ENCODE peak calls at places on chromosomes 3 and 15, in seven cellular contexts. H is RCC 7860, X is NCI-H345, R is glutamatergic neuron, P is A172, A is GM04504, C is right lobe of liver. Q is an unnamed sample.

GRCh38 chr3:7518471-7518870 is 657.6 kb downstream of the GRM7 start:
- DNase-seq in A (no peak), P (no peak), C (no peak), H (no peak), R (no peak), X (peak), Q (no peak)

GRCh38 chr3:154510780-154511179 is 80.8 kb upstream of the GPR149 start:
- DNase-seq in H (no peak), C (no peak), P (no peak), A (no peak), R (no peak), X (no peak), Q (no peak)

GRCh38 chr15:92636950-92637481 is 18.6 kb downstream of the FAM174B start:
- DNase-seq in P (no peak), H (no peak), C (peak), X (peak), A (no peak), R (peak), Q (no peak)

GRCh38 chr3:114809668-114810413 is 337.2 kb downstream of the ZBTB20 start:
- DNase-seq in C (peak), X (no peak), P (peak), A (peak), H (no peak), R (no peak), Q (no peak)

GRCh38 chr15:57090460-57090859 is 172.0 kb downstream of the TCF12 start:
- DNase-seq in H (no peak), X (no peak), R (no peak), P (no peak), C (no peak), A (no peak), Q (no peak)

GRCh38 chr3:127207727-127208482 is 15.0 kb downstream of the PRR23E start:
- DNase-seq in R (no peak), C (no peak), X (no peak), A (no peak), P (no peak), H (no peak), Q (no peak)

GRCh38 chr15:31267161-31268107 is 59.2 kb upstream of the KLF13 start:
- DNase-seq in C (peak), R (no peak), X (no peak), P (no peak), H (no peak), A (no peak), Q (no peak)

GRCh38 chr3:10341901-10342398 is 21.0 kb upstream of the SEC13 start:
- DNase-seq in P (no peak), A (no peak), C (no peak), H (no peak), R (no peak), X (no peak), Q (no peak)

GRCh38 chr3:132268956-132269355 is 48.3 kb upstream of the ACP3 start:
- DNase-seq in C (no peak), P (peak), A (no peak), X (no peak), H (no peak), R (no peak), Q (no peak)

GRCh38 chr15:39391230-39391629 is 189.6 kb upstream of the THBS1 start:
- DNase-seq in R (no peak), X (no peak), P (peak), A (no peak), C (no peak), H (no peak), Q (no peak)

GRCh38 chr3:165185707-165186327 is 10.4 kb downstream of the SLITRK3 start:
- DNase-seq in R (peak), P (peak), X (peak), C (peak), A (peak), H (peak), Q (no peak)

GRCh38 chr3:191331443-191331842 is 1.1 kb upstream of the UTS2B start:
- DNase-seq in R (no peak), P (peak), C (no peak), H (peak), X (no peak), A (no peak), Q (no peak)

GRCh38 chr15:101381671-101382212 is 86.7 kb upstream of the SNRPA1 start:
- DNase-seq in A (no peak), C (no peak), R (no peak), H (no peak), X (no peak), P (no peak), Q (no peak)

GRCh38 chr3:184233127-184233843 is 3.9 kb downstream of the VWA5B2 start:
- DNase-seq in C (no peak), H (no peak), X (no peak), R (no peak), A (no peak), P (no peak), Q (no peak)

GRCh38 chr3:101340591-101340990 is 20.2 kb upstream of the IMPG2 start:
- DNase-seq in H (no peak), R (no peak), A (peak), X (no peak), P (peak), C (no peak), Q (peak)

GRCh38 chr3:8157640-8158039 is 344.0 kb upstream of the LMCD1 start:
- DNase-seq in A (no peak), R (no peak), H (no peak), P (no peak), C (no peak), X (no peak), Q (no peak)

GRCh38 chr15:101028772-101029438 is 109.7 kb downstream of the LRRK1 start:
- DNase-seq in H (no peak), C (peak), X (no peak), A (no peak), P (no peak), R (peak), Q (no peak)

GRCh38 chr3:175526191-175526590 is 667.1 kb downstream of the NAALADL2 start:
- DNase-seq in A (no peak), C (no peak), H (no peak), X (no peak), P (no peak), R (no peak), Q (no peak)

GRCh38 chr3:183478501-183478900 is 50.1 kb upstream of the MCF2L2 start:
- DNase-seq in H (no peak), R (no peak), X (peak), P (no peak), C (no peak), A (no peak), Q (no peak)

GRCh38 chr15:58535894-58536293 is 104.1 kb downstream of the LIPC start:
- DNase-seq in R (no peak), H (no peak), X (peak), A (no peak), P (no peak), C (peak), Q (no peak)

GRCh38 chr15:37926136-37926535 is 8.3 kb upstream of the TMCO5A start:
- DNase-seq in A (no peak), R (no peak), H (no peak), P (no peak), C (no peak), X (no peak), Q (no peak)

Q was measured in GM04503.